ENCODE peak calls at places on chromosomes 6 and 20, in eight cellular contexts. Z, O, W, I, Y, B, F and X are unnamed samples.

GRCh38 chr20:64045346-64046011 is 4.0 kb downstream of the SOX18 start:
- DNase-seq in I (no peak), O (no peak), Z (no peak), W (no peak), Y (no peak), F (no peak), B (no peak), X (no peak)

GRCh38 chr6:336159-337114 is 44.1 kb downstream of the DUSP22 start:
- DNase-seq in Y (peak; percentile 78), B (peak; percentile 53), I (no peak), O (peak; percentile 32), F (no peak), Z (no peak), W (no peak), X (no peak)

GRCh38 chr20:46031701-46032254 is 2.8 kb downstream of the SLC12A5 start:
- DNase-seq in Y (no peak), W (no peak), F (peak; percentile 20), I (no peak), Z (no peak), O (no peak), B (no peak), X (no peak)

GRCh38 chr20:57428611-57429496 is 37.7 kb downstream of the RBM38 start:
- DNase-seq in O (no peak), B (no peak), Y (no peak), Z (no peak), I (no peak), F (no peak), W (no peak), X (no peak)

GRCh38 chr6:41784581-41785171 is 2.8 kb upstream of the TOMM6 start:
- DNase-seq in Y (no peak), Z (no peak), B (peak; percentile 27), F (peak; percentile 57), O (no peak), W (no peak), I (no peak), X (no peak)

GRCh38 chr6:41306187-41306854 is 19.8 kb upstream of the TREM1 start:
- DNase-seq in Z (no peak), W (peak; percentile 55), I (peak; percentile 28), Y (peak; percentile 37), B (peak; percentile 64), O (no peak), F (peak; percentile 71), X (peak; percentile 22)

GRCh38 chr20:44963325-44964215 is 2.7 kb upstream of the STK4 start:
- DNase-seq in B (peak; percentile 43), W (no peak), Z (no peak), Y (no peak), O (no peak), I (no peak), F (no peak), X (no peak)

GRCh38 chr6:26017567-26017966 is 55.0 kb downstream of the TRIM38 start:
- DNase-seq in I (no peak), Z (no peak), F (peak; percentile 97), B (peak; percentile 72), Y (no peak), O (no peak), W (peak; percentile 38), X (peak; percentile 44)

GRCh38 chr20:61482425-61482887 is 230.4 kb downstream of the CDH4 start:
- DNase-seq in B (peak; percentile 11), F (peak; percentile 81), Y (no peak), I (no peak), W (no peak), Z (peak; percentile 9), O (no peak), X (no peak)

GRCh38 chr6:492816-493414 is 101.4 kb downstream of the IRF4 start:
- DNase-seq in Y (no peak), W (no peak), F (no peak), B (no peak), Z (no peak), O (no peak), I (no peak), X (no peak)

GRCh38 chr6:112511441-112511840 is 164.3 kb downstream of the RFPL4B start:
- DNase-seq in W (no peak), O (no peak), I (no peak), B (no peak), F (peak; percentile 46), Y (no peak), Z (peak; percentile 5), X (no peak)

GRCh38 chr6:159084493-159085091 is 39.8 kb upstream of the TAGAP start:
- DNase-seq in O (no peak), W (no peak), F (peak; percentile 74), Y (no peak), Z (no peak), I (no peak), B (no peak), X (no peak)

GRCh38 chr6:19757036-19757435 is 80.1 kb upstream of the ID4 start:
- DNase-seq in B (no peak), Z (no peak), F (no peak), I (no peak), Y (no peak), W (no peak), O (no peak), X (no peak)

GRCh38 chr20:16661738-16662137 is 68.1 kb upstream of the SNRPB2 start:
- DNase-seq in B (no peak), Z (no peak), W (no peak), F (peak; percentile 2), O (no peak), I (no peak), Y (no peak), X (no peak)

GRCh38 chr20:16662462-16662861 is 67.4 kb upstream of the SNRPB2 start:
- DNase-seq in W (no peak), O (no peak), B (no peak), F (no peak), I (no peak), Z (no peak), Y (no peak), X (no peak)

GRCh38 chr20:16671753-16672152 is 58.1 kb upstream of the SNRPB2 start:
- DNase-seq in I (no peak), Y (no peak), W (no peak), B (no peak), F (no peak), Z (no peak), O (no peak), X (no peak)

GRCh38 chr20:16664031-16664430 is 65.8 kb upstream of the SNRPB2 start:
- DNase-seq in Y (no peak), B (no peak), W (no peak), Z (no peak), O (no peak), I (no peak), F (no peak), X (no peak)

DNA sequence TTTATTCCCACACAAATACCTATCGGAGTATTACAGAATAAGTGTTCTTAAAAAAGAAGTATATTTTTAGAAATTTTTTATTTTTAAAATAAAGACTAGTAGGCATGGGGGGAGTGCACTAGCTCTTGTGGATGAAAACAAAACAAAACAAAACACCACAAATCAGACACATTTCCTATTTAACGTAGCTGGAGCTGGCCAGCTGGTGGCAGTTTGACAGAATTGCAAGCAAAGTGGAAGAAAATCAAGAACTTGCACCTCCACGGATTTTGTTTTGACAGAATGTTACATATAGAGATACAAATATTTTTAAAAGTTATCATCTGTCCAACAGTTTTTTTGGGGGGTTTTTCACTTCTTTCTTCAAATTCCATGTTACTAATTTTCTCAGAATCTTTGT is 63.6 kb upstream of the SNRPB2 start:
- DNase-seq in W (no peak), Z (no peak), F (no peak), Y (no peak), I (no peak), B (no peak), O (no peak), X (no peak)
- TF ChIP-seq CTCF in W (no peak), Z (no peak), F (peak; percentile 24), Y (no peak), I (no peak), B (peak; percentile 48), O (no peak), X (peak; percentile 33)

DNA sequence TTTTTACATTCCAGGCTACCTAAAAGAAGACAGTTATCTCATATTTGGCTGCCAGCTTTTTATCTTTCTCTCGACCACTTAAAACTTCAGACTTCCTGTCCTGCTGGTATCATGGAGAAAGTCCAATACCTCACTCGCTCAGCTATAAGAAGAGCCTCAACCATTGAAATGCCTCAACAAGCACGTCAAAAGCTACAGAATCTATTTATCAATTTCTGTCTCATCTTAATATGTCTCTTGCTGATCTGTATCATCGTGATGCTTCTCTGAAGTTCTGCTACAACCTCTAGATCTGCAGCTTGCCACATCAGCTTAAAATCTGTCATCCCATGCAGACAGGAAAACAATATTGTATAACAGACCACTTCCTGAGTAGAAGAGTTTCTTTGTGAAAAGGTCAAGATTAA is 10.7 kb downstream of the PLN start:
- DNase-seq in O (no peak), B (no peak), Z (no peak), I (no peak), W (no peak), F (no peak), Y (no peak), X (no peak)
- H3K4me3 ChIP-seq in O (no peak overlapping the region), B (no peak overlapping the region), Z (no peak overlapping the region), I (no peak overlapping the region), W (no peak overlapping the region), F (no peak overlapping the region), Y (no peak overlapping the region), X (no peak overlapping the region)

GRCh38 chr6:98839788-98840361 is 5.5 kb downstream of the POU3F2 start:
- DNase-seq in B (no peak), O (no peak), F (no peak), I (no peak), Y (no peak), Z (no peak), W (no peak), X (no peak)

GRCh38 chr6:98840385-98840784 is 6.0 kb downstream of the POU3F2 start:
- DNase-seq in Z (no peak), F (no peak), W (no peak), I (no peak), O (no peak), Y (no peak), B (no peak), X (no peak)

GRCh38 chr6:98842489-98843180 is 8.3 kb downstream of the POU3F2 start:
- DNase-seq in B (no peak), Z (no peak), I (no peak), O (peak; percentile 48), Y (no peak), F (no peak), W (no peak), X (no peak)

GRCh38 chr6:98841589-98842488 is 7.5 kb downstream of the POU3F2 start:
- DNase-seq in I (no peak), B (no peak), Y (no peak), Z (no peak), O (no peak), W (no peak), F (no peak), X (no peak)

DNA sequence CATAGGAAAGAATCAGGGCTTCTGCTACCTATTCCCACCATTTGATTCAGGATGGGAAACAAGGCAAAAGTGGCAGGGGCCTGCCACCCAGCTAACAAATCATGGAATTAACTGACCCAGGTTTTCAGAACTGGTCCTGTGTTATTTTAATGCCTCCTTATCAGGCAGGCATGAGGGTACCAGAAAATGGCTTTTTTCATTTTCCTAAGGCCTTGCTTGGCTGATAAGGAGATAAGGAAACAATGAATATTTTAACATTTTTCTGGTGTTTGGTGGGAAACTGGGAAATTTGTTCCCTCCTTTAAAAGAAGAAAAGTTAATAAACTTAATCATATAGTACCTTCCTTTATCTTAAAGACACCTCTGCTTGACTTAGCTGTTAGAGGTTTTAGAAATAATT is 6.7 kb downstream of the POU3F2 start:
- DNase-seq in F (no peak), B (no peak), Z (no peak), Y (no peak), I (no peak), W (no peak), O (no peak), X (no peak)
- TF ChIP-seq CTCF in F (no peak), B (no peak), Z (no peak), Y (no peak), I (no peak), W (no peak), O (no peak), X (no peak)

GRCh38 chr6:47650553-47651432 is 47.6 kb upstream of the ADGRF4 start:
- DNase-seq in Y (no peak), F (no peak), Z (no peak), O (no peak), W (no peak), I (no peak), B (no peak), X (no peak)
- H3K4me3 ChIP-seq in Y (no peak overlapping the region), F (no peak overlapping the region), Z (no peak overlapping the region), O (no peak overlapping the region), W (no peak overlapping the region), I (no peak overlapping the region), B (no peak overlapping the region), X (no peak overlapping the region)